ENCODE peak calls at places on chromosome 4, in six cellular contexts. J is tibial nerve, T is NCI-H1092, Z is ACHN, K is HEK293T, H is A673. S is an unnamed sample.

GRCh38 chr4:100170986-100171385 is 19.3 kb downstream of the DDIT4L start:
- DNase-seq in T (no peak), K (no peak), J (no peak), Z (no peak), H (no peak), S (no peak)

GRCh38 chr4:101678180-101678579 is 112.3 kb upstream of the BANK1 start:
- DNase-seq in K (no peak), T (no peak), J (no peak), Z (no peak), H (peak), S (no peak)

GRCh38 chr4:158929939-158930344 is 161.1 kb downstream of the FNIP2 start:
- DNase-seq in T (no peak), J (no peak), K (no peak), Z (peak), H (no peak), S (no peak)

GRCh38 chr4:86334020-86334750 is 25.7 kb downstream of the MAPK10 start:
- DNase-seq in H (no peak), J (no peak), Z (no peak), T (no peak), K (no peak), S (no peak)

GRCh38 chr4:4333265-4333706 is 43.2 kb downstream of the ZBTB49 start:
- DNase-seq in J (no peak), K (no peak), H (peak), T (no peak), Z (peak), S (no peak)

GRCh38 chr4:102537280-102537679 is 36.1 kb downstream of the NFKB1 start:
- DNase-seq in T (no peak), K (no peak), H (no peak), J (no peak), Z (no peak), S (no peak)

GRCh38 chr4:55397024-55397520 is 1.3 kb downstream of the TMEM165 start:
- DNase-seq in T (no peak), K (no peak), J (no peak), H (no peak), Z (peak), S (no peak)

GRCh38 chr4:16297003-16297402 is 70.7 kb upstream of the TAPT1 start:
- DNase-seq in J (no peak), T (no peak), H (no peak), Z (no peak), K (no peak), S (no peak)

GRCh38 chr4:168486961-168487820 is 6.9 kb upstream of the DDX60L start:
- DNase-seq in J (no peak), Z (peak), H (no peak), T (no peak), K (no peak), S (peak)

S was measured in HCT116.